ENCODE peak calls at places on chromosomes 7 and 10, in ten cellular contexts. B, C, K, X, Q, H, A, G, E and M are unnamed samples.

GRCh38 chr7:491958-492713 is 27.5 kb downstream of the PDGFA start:
- DNase-seq in A (no peak), K (no peak), E (peak; percentile 4), H (peak; percentile 9), Q (no peak), G (no peak), C (no peak), X (no peak), B (no peak), M (no peak)

GRCh38 chr10:12705943-12706342 is 295.6 kb downstream of the CCDC3 start:
- DNase-seq in E (no peak), G (no peak), X (no peak), K (no peak), C (no peak), B (no peak), H (no peak), A (no peak), Q (no peak), M (peak; percentile 26)

GRCh38 chr7:85612514-85612913 is 425.7 kb upstream of the SEMA3D start:
- DNase-seq in A (no peak), X (no peak), G (no peak), K (no peak), B (no peak), Q (no peak), C (no peak), H (no peak), E (no peak), M (no peak)

GRCh38 chr7:151453326-151453791 is 13.4 kb upstream of the CRYGN start:
- DNase-seq in B (peak; percentile 11), E (peak; percentile 4), K (no peak), X (no peak), H (no peak), A (peak; percentile 34), C (no peak), G (no peak), Q (no peak), M (no peak)

GRCh38 chr10:5540080-5540479 is 15.3 kb downstream of the CALML3 start:
- DNase-seq in Q (no peak), X (no peak), A (no peak), B (peak; percentile 1), H (no peak), C (no peak), G (no peak), K (no peak), E (no peak), M (no peak)

GRCh38 chr10:29245476-29245875 is 43.4 kb upstream of the LYZL1 start:
- DNase-seq in C (no peak), Q (no peak), E (peak; percentile 30), A (no peak), X (no peak), G (no peak), B (no peak), K (no peak), H (no peak), M (no peak)

GRCh38 chr10:31319602-31320178 is 674 bp downstream of the ZEB1 start:
- DNase-seq in E (no peak), X (no peak), H (no peak), A (peak; percentile 75), C (peak; percentile 41), B (no peak), K (no peak), Q (no peak), G (no peak), M (peak; percentile 27)

GRCh38 chr7:122038904-122039303 is 105.1 kb downstream of the AASS start:
- DNase-seq in B (no peak), G (no peak), X (no peak), C (no peak), Q (no peak), H (no peak), K (no peak), E (no peak), A (no peak), M (no peak)

GRCh38 chr7:104469135-104469820 is 140.9 kb downstream of the LHFPL3 start:
- DNase-seq in G (no peak), H (no peak), X (no peak), A (no peak), B (no peak), E (no peak), K (no peak), C (no peak), Q (no peak), M (no peak)

GRCh38 chr10:49614242-49615198 is 683 bp downstream of the CHAT start:
- DNase-seq in H (no peak), Q (no peak), A (peak; percentile 27), X (no peak), E (no peak), B (no peak), K (no peak), G (no peak), C (no peak), M (peak; percentile 8)

GRCh38 chr10:12463459-12463838 is 114.1 kb downstream of the CAMK1D start:
- DNase-seq in Q (no peak), X (no peak), E (no peak), B (no peak), H (no peak), G (no peak), C (no peak), K (no peak), A (no peak), M (no peak)

GRCh38 chr7:96236198-96237039 is 85.5 kb downstream of the SLC25A13 start:
- DNase-seq in B (peak; percentile 75), K (no peak), G (peak; percentile 47), A (no peak), C (no peak), E (peak; percentile 23), Q (no peak), H (peak; percentile 47), X (peak; percentile 89), M (peak; percentile 67)

GRCh38 chr7:112422842-112423496 is 27.3 kb upstream of the IFRD1 start:
- DNase-seq in H (peak; percentile 74), Q (no peak), A (peak; percentile 65), E (peak; percentile 89), G (peak; percentile 80), K (no peak), X (peak; percentile 90), C (peak; percentile 57), B (peak; percentile 44), M (peak; percentile 93)

GRCh38 chr7:90580051-90580450 is 16.1 kb upstream of the CDK14 start:
- DNase-seq in E (no peak), X (no peak), C (no peak), H (no peak), K (no peak), G (no peak), A (no peak), Q (no peak), B (no peak), M (no peak)
- H3K4me3 ChIP-seq in E (no peak overlapping the region), X (no peak overlapping the region), C (no peak overlapping the region), H (no peak overlapping the region), K (no peak overlapping the region), G (no peak overlapping the region), A (no peak overlapping the region), Q (no peak overlapping the region), B (no peak overlapping the region), M (no peak overlapping the region)

DNA sequence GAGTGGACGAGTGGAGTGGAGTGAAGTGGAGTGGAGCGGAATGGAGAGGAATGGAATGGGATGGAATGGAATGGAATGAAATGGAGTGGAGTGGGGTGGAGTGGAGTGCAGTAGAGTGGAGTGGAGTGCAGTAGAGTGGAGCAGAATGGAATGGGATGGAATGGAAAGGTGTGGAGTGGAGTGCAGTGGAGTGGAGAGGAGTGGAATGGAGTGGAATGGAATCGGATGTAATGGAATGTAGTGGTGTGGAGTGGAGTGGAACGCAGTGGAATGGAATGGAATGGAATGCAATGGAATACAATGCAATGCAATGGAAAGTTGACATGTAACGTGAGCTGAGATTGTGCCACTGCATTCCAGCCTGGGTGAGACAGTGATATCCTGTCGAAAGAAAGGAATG is 46.4 kb downstream of the ZNF716 start:
- DNase-seq in X (no peak), G (no peak), B (no peak), Q (no peak), K (no peak), C (no peak), E (no peak), H (no peak), A (no peak), M (no peak)
- H3K9me3 ChIP-seq in X (peaks cover 6% of the 10 kb centered on the region), G (peaks cover 14% of the 10 kb centered on the region), B (no peaks in the 10 kb centered on the region), Q (no peaks in the 10 kb centered on the region), K (no peaks in the 10 kb centered on the region), C (peaks cover 6% of the 10 kb centered on the region), E (no peaks in the 10 kb centered on the region), H (peaks cover 98% of the 10 kb centered on the region), A (peaks cover 12% of the 10 kb centered on the region), M (no peaks in the 10 kb centered on the region)

GRCh38 chr7:6425948-6426347 is 21.8 kb downstream of the DAGLB start:
- DNase-seq in H (no peak), A (no peak), B (no peak), E (no peak), X (no peak), C (no peak), Q (no peak), K (no peak), G (no peak), M (no peak)
- H3K36me3 ChIP-seq in H (peaks cover 69% of the 10 kb centered on the region), A (no peaks in the 10 kb centered on the region), B (no peaks in the 10 kb centered on the region), E (no peaks in the 10 kb centered on the region), X (peaks cover 48% of the 10 kb centered on the region), C (peaks cover 80% of the 10 kb centered on the region), Q (peaks cover 11% of the 10 kb centered on the region), K (peaks cover 17% of the 10 kb centered on the region), G (no peaks in the 10 kb centered on the region), M (peaks cover 72% of the 10 kb centered on the region)

GRCh38 chr10:27319752-27320561 is 79.4 kb upstream of the ACBD5 start:
- DNase-seq in E (peak; percentile 51), B (peak; percentile 26), C (no peak), A (peak; percentile 58), Q (no peak), H (peak; percentile 49), X (peak; percentile 10), K (no peak), G (peak; percentile 33), M (peak; percentile 69)
- H3K4me3 ChIP-seq in E (peak overlapping the region; percentile 12), B (no peak overlapping the region), C (no peak overlapping the region), A (peak overlapping the region; percentile 51), Q (peak overlapping the region; percentile 38), H (peak overlapping the region; percentile 63), X (no peak overlapping the region), K (no peak overlapping the region), G (peak overlapping the region; percentile 19), M (peak overlapping the region; percentile 30)

GRCh38 chr7:13932131-13932530 is 57.3 kb downstream of the ETV1 start:
- DNase-seq in E (no peak), B (no peak), H (no peak), C (no peak), X (no peak), A (no peak), Q (no peak), G (no peak), K (no peak), M (no peak)
- H3K9me3 ChIP-seq in E (no peaks in the 10 kb centered on the region), B (no peaks in the 10 kb centered on the region), H (no peaks in the 10 kb centered on the region), C (no peaks in the 10 kb centered on the region), X (no peaks in the 10 kb centered on the region), A (no peaks in the 10 kb centered on the region), Q (no peaks in the 10 kb centered on the region), G (no peaks in the 10 kb centered on the region), K (no peaks in the 10 kb centered on the region), M (no peaks in the 10 kb centered on the region)

GRCh38 chr10:11153245-11153644 is 135.6 kb downstream of the CELF2 start:
- DNase-seq in Q (no peak), A (no peak), E (no peak), C (no peak), G (no peak), X (no peak), H (no peak), K (no peak), B (no peak), M (no peak)
- H3K36me3 ChIP-seq in Q (no peaks in the 10 kb centered on the region), A (no peaks in the 10 kb centered on the region), E (no peaks in the 10 kb centered on the region), C (no peaks in the 10 kb centered on the region), G (no peaks in the 10 kb centered on the region), X (no peaks in the 10 kb centered on the region), H (no peaks in the 10 kb centered on the region), K (no peaks in the 10 kb centered on the region), B (no peaks in the 10 kb centered on the region), M (no peaks in the 10 kb centered on the region)